ENCODE peak calls at places on chromosomes 2 and 18, in five cellular contexts. One of them, this sample, is unnamed.
A peak's percentile ranks its signal among the peaks of the same experiment; 100 is the strongest.

GRCh38 chr2:204027105-204027504 is 90.5 kb downstream of the ICOS start:
- DNase-seq in mammary epithelial cell: peak; percentile 74
- DNase-seq in sigmoid colon: no peak
- DNase-seq in Calu3: no peak
- DNase-seq in cardiac muscle cell: no peak
- DNase-seq in this sample: no peak

GRCh38 chr2:181138816-181139215 is 158.4 kb downstream of the UBE2E3 start:
- DNase-seq in mammary epithelial cell: peak; percentile 43
- DNase-seq in sigmoid colon: no peak
- DNase-seq in Calu3: no peak
- DNase-seq in cardiac muscle cell: no peak
- DNase-seq in this sample: no peak

GRCh38 chr2:26222976-26223375 is 21.5 kb downstream of the HADHA start:
- DNase-seq in mammary epithelial cell: no peak
- DNase-seq in sigmoid colon: no peak
- DNase-seq in Calu3: no peak
- DNase-seq in cardiac muscle cell: no peak
- DNase-seq in this sample: no peak

GRCh38 chr2:28148566-28148965 is 244.1 kb upstream of the FOSL2 start:
- DNase-seq in mammary epithelial cell: no peak
- DNase-seq in sigmoid colon: no peak
- DNase-seq in Calu3: no peak
- DNase-seq in cardiac muscle cell: no peak
- DNase-seq in this sample: no peak

GRCh38 chr2:85129861-85130260 is 3.3 kb upstream of the TCF7L1 start:
- DNase-seq in mammary epithelial cell: no peak
- DNase-seq in sigmoid colon: no peak
- DNase-seq in Calu3: no peak
- DNase-seq in cardiac muscle cell: no peak
- DNase-seq in this sample: no peak

GRCh38 chr2:45706028-45706427 is 54.6 kb downstream of the PRKCE start:
- DNase-seq in mammary epithelial cell: no peak
- DNase-seq in sigmoid colon: no peak
- DNase-seq in Calu3: no peak
- DNase-seq in cardiac muscle cell: no peak
- DNase-seq in this sample: no peak

GRCh38 chr2:105861198-105861597 is 116.5 kb downstream of the NCK2 start:
- DNase-seq in mammary epithelial cell: no peak
- DNase-seq in sigmoid colon: no peak
- DNase-seq in Calu3: no peak
- DNase-seq in cardiac muscle cell: no peak
- DNase-seq in this sample: no peak

GRCh38 chr2:233982421-233983121 is 65.4 kb downstream of the TRPM8 start:
- DNase-seq in mammary epithelial cell: peak; percentile 95
- DNase-seq in sigmoid colon: no peak
- DNase-seq in Calu3: no peak
- DNase-seq in cardiac muscle cell: no peak
- DNase-seq in this sample: no peak

GRCh38 chr18:46793565-46793964 is 36.7 kb upstream of the ST8SIA5 start:
- DNase-seq in mammary epithelial cell: no peak
- DNase-seq in sigmoid colon: no peak
- DNase-seq in Calu3: no peak
- DNase-seq in cardiac muscle cell: peak; percentile 9
- DNase-seq in this sample: no peak

GRCh38 chr2:85341269-85342029 is 12.9 kb downstream of the RETSAT start:
- DNase-seq in mammary epithelial cell: no peak
- DNase-seq in sigmoid colon: no peak
- DNase-seq in Calu3: no peak
- DNase-seq in cardiac muscle cell: no peak
- DNase-seq in this sample: no peak

GRCh38 chr2:162382283-162382682 is 38.4 kb downstream of the GCA start:
- DNase-seq in mammary epithelial cell: no peak
- DNase-seq in sigmoid colon: no peak
- DNase-seq in Calu3: no peak
- DNase-seq in cardiac muscle cell: peak; percentile 65
- DNase-seq in this sample: no peak

GRCh38 chr2:240235811-240236210 is 95.4 kb upstream of the OTOS start:
- DNase-seq in mammary epithelial cell: no peak
- DNase-seq in sigmoid colon: peak; percentile 53
- DNase-seq in Calu3: no peak
- DNase-seq in cardiac muscle cell: no peak
- DNase-seq in this sample: no peak

GRCh38 chr18:78607221-78607620 is 372.4 kb upstream of the SALL3 start:
- DNase-seq in mammary epithelial cell: no peak
- DNase-seq in sigmoid colon: no peak
- DNase-seq in Calu3: no peak
- DNase-seq in cardiac muscle cell: no peak
- DNase-seq in this sample: no peak

GRCh38 chr2:99430614-99431258 is 59.1 kb downstream of the REV1 start:
- DNase-seq in mammary epithelial cell: no peak
- DNase-seq in sigmoid colon: no peak
- DNase-seq in Calu3: no peak
- DNase-seq in cardiac muscle cell: no peak
- DNase-seq in this sample: no peak

GRCh38 chr2:1755436-1756191 is 11.3 kb upstream of the PXDN start:
- DNase-seq in mammary epithelial cell: no peak
- DNase-seq in sigmoid colon: no peak
- DNase-seq in Calu3: no peak
- DNase-seq in cardiac muscle cell: no peak
- DNase-seq in this sample: no peak

GRCh38 chr2:34102359-34102758 is 503.3 kb upstream of the FAM98A start:
- DNase-seq in mammary epithelial cell: peak; percentile 67
- DNase-seq in sigmoid colon: no peak
- DNase-seq in Calu3: no peak
- DNase-seq in cardiac muscle cell: no peak
- DNase-seq in this sample: no peak

GRCh38 chr2:224952942-224953657 is 89.2 kb downstream of the DOCK10 start:
- DNase-seq in mammary epithelial cell: no peak
- DNase-seq in sigmoid colon: no peak
- DNase-seq in Calu3: no peak
- DNase-seq in cardiac muscle cell: no peak
- DNase-seq in this sample: peak; percentile 79

GRCh38 chr2:113089907-113090306 is 22.1 kb downstream of the IL1F10 start:
- DNase-seq in mammary epithelial cell: no peak
- DNase-seq in sigmoid colon: no peak
- DNase-seq in Calu3: no peak
- DNase-seq in cardiac muscle cell: no peak
- DNase-seq in this sample: no peak

GRCh38 chr2:96116424-96116878 is at the start of gene ADRA2B:
- DNase-seq in mammary epithelial cell: peak; percentile 74
- DNase-seq in sigmoid colon: peak; percentile 60
- DNase-seq in Calu3: peak; percentile 75
- DNase-seq in cardiac muscle cell: peak; percentile 87
- DNase-seq in this sample: no peak

GRCh38 chr2:171169839-171170238 is 9.1 kb upstream of the TLK1 start:
- DNase-seq in mammary epithelial cell: no peak
- DNase-seq in sigmoid colon: no peak
- DNase-seq in Calu3: no peak
- DNase-seq in cardiac muscle cell: no peak
- DNase-seq in this sample: no peak

GRCh38 chr2:130829020-130829419 is 7.7 kb upstream of the ARHGEF4 start:
- DNase-seq in mammary epithelial cell: peak; percentile 96
- DNase-seq in sigmoid colon: no peak
- DNase-seq in Calu3: peak; percentile 76
- DNase-seq in cardiac muscle cell: no peak
- DNase-seq in this sample: no peak

GRCh38 chr2:100524331-100524730 is 38.5 kb upstream of the PDCL3 start:
- DNase-seq in mammary epithelial cell: peak; percentile 71
- DNase-seq in sigmoid colon: no peak
- DNase-seq in Calu3: no peak
- DNase-seq in cardiac muscle cell: no peak
- DNase-seq in this sample: no peak

GRCh38 chr2:240567872-240568677 is at the start of gene RNPEPL1:
- DNase-seq in mammary epithelial cell: peak; percentile 47
- DNase-seq in sigmoid colon: peak; percentile 72
- DNase-seq in Calu3: peak; percentile 64
- DNase-seq in cardiac muscle cell: peak; percentile 72
- DNase-seq in this sample: no peak

GRCh38 chr2:63788070-63788469 is 53.6 kb upstream of the UGP2 start:
- DNase-seq in mammary epithelial cell: peak; percentile 80
- DNase-seq in sigmoid colon: no peak
- DNase-seq in Calu3: no peak
- DNase-seq in cardiac muscle cell: no peak
- DNase-seq in this sample: no peak

GRCh38 chr2:226118471-226119429 is 680.9 kb downstream of the IRS1 start:
- DNase-seq in mammary epithelial cell: peak; percentile 94
- DNase-seq in sigmoid colon: peak; percentile 69
- DNase-seq in Calu3: peak; percentile 10
- DNase-seq in cardiac muscle cell: no peak
- DNase-seq in this sample: no peak

GRCh38 chr2:49298230-49298629 is 143.9 kb upstream of the FSHR start:
- DNase-seq in mammary epithelial cell: no peak
- DNase-seq in sigmoid colon: no peak
- DNase-seq in Calu3: no peak
- DNase-seq in cardiac muscle cell: no peak
- DNase-seq in this sample: no peak

GRCh38 chr2:239291505-239292350 is 109.1 kb downstream of the HDAC4 start:
- DNase-seq in mammary epithelial cell: no peak
- DNase-seq in sigmoid colon: peak; percentile 61
- DNase-seq in Calu3: no peak
- DNase-seq in cardiac muscle cell: no peak
- DNase-seq in this sample: no peak

GRCh38 chr2:111139637-111140317 is 19.1 kb downstream of the BCL2L11 start:
- DNase-seq in mammary epithelial cell: peak; percentile 54
- DNase-seq in sigmoid colon: no peak
- DNase-seq in Calu3: peak; percentile 5
- DNase-seq in cardiac muscle cell: no peak
- DNase-seq in this sample: no peak

GRCh38 chr2:234556848-234557573 is 60.1 kb upstream of the ARL4C start:
- DNase-seq in mammary epithelial cell: peak; percentile 28
- DNase-seq in sigmoid colon: no peak
- DNase-seq in Calu3: peak; percentile 24
- DNase-seq in cardiac muscle cell: no peak
- DNase-seq in this sample: no peak

DNA sequence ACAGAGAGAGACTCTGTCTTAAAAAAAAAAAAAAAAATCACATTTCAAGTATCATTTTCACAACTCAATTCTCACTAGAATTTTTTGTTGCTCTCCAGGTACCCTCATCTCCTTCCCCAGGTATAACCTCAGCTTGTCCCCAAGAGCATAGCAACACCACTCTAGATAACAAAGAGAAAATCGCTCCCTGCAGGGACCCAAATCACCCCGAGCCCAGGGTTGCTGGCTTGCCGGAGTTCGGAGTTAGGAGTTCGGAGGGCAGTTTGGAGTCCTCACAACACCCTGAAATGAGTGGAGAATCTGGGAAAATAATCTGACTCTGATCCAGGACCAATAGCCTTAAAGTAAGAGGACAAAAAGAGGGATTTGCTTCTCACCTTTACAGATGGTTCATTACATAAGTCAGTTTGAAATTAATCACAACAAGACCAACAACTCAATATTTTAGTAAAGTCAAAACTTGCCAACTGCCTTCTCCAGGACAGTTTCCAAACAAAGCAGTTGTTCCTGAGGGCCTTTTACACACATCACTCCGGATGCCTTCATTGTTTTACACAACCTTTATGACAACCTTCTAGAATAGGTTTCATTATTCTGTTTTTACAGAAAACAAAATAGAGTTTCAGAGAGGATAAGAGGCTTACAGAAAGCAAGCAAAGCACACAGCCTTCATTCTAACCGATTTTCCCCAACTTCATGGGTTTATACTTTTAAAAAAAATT is 59.1 kb downstream of the C2orf76 start:
- DNase-seq in mammary epithelial cell: no peak
- DNase-seq in sigmoid colon: no peak
- DNase-seq in Calu3: no peak
- DNase-seq in cardiac muscle cell: no peak
- DNase-seq in this sample: no peak
- TF ChIP-seq CTCF in mammary epithelial cell: no peak
- TF ChIP-seq CTCF in sigmoid colon: no peak
- TF ChIP-seq CTCF in Calu3: no peak
- TF ChIP-seq CTCF in cardiac muscle cell: no peak
- TF ChIP-seq CTCF in this sample: no peak

DNA sequence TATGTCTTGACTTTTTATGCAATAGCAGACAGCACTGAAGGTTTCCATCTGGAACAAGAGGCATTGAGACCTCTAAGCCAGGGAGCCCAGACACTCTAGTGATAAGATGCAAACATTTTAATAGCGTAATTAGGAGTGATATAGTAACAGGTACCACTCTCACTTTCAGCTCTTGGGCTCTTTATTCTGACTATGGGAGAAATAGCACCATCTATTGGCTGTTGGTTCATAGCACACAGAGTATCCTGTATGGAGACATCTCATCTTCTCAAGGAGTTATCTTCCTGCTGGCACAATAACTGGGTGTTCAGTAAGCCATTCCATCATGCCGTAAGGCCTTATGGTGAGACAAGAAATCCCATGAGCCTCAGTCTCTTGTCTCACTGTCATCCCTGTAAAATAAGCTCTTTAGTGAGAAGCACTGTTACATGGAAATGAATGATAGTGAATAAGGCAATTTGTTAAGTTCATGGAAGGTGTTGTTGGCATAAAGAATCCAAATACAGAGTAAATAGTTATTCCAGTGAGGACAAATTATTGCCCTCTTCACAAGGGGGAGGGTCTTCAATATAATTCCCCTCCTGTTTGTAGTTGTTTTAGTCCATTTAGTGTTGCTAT is 48.3 kb downstream of the THUMPD2 start:
- DNase-seq in mammary epithelial cell: no peak
- DNase-seq in sigmoid colon: no peak
- DNase-seq in Calu3: no peak
- DNase-seq in cardiac muscle cell: peak; percentile 32
- DNase-seq in this sample: no peak
- TF ChIP-seq CTCF in mammary epithelial cell: peak; percentile 57
- TF ChIP-seq CTCF in sigmoid colon: no peak
- TF ChIP-seq CTCF in Calu3: peak; percentile 37
- TF ChIP-seq CTCF in cardiac muscle cell: peak; percentile 70
- TF ChIP-seq CTCF in this sample: peak; percentile 60

DNA sequence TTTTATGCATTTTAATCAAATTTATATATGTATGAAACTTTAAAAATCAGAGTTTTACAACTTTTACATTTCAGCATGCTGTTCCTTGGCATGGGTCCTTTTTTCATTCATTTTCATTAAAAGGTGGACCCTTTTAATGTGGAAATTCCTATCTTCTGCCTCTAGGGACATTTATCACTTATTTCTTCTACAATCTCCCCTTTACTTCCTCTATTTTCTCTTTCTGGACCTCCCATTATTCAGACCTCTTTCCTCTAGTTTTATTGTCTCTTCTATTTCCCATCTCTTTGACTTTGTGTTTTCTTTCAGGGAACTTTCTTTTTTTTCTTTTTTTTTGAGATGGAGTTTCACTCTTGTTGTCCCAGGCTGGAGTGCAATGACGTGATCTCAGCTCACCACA is 5.7 kb downstream of the PROC start:
- DNase-seq in mammary epithelial cell: no peak
- DNase-seq in sigmoid colon: no peak
- DNase-seq in Calu3: no peak
- DNase-seq in cardiac muscle cell: no peak
- DNase-seq in this sample: no peak
- TF ChIP-seq CTCF in mammary epithelial cell: no peak
- TF ChIP-seq CTCF in sigmoid colon: no peak
- TF ChIP-seq CTCF in Calu3: no peak
- TF ChIP-seq CTCF in cardiac muscle cell: no peak
- TF ChIP-seq CTCF in this sample: no peak

DNA sequence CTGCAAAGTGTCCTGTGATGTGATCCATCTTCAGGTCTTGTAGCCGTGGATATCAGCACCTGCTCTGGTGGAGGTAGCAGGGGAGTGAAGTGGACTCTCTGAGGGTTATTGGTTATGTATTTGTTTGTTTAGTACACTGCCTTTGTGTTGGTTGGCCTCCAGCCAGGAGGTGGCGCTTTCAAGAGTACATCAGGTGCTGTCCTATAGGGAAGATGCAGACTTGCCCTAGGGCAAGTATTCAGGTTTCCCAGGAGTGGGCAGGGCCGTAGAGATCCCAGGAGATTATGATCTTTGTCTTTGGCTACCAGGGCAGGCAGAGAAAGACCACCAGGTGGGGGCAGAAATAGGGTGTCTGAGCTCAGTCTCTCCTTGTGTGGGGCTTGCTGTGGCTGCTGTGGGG is 411.8 kb downstream of the SOX11 start:
- DNase-seq in mammary epithelial cell: no peak
- DNase-seq in sigmoid colon: no peak
- DNase-seq in Calu3: peak; percentile 63
- DNase-seq in cardiac muscle cell: no peak
- DNase-seq in this sample: peak; percentile 0
- TF ChIP-seq CTCF in mammary epithelial cell: no peak
- TF ChIP-seq CTCF in sigmoid colon: no peak
- TF ChIP-seq CTCF in Calu3: no peak
- TF ChIP-seq CTCF in cardiac muscle cell: no peak
- TF ChIP-seq CTCF in this sample: peak; percentile 42

This sample was measured in GM12864.